ENCODE peak calls at places on chromosomes 4 and X, in eight cellular contexts. Y, O, H, G, Z, L, N and B are unnamed samples.

GRCh38 chr4:8067945-8068894 is 90.4 kb downstream of the ABLIM2 start:
- DNase-seq in Y (no peak), Z (no peak), G (no peak), H (no peak), N (peak), L (no peak), O (no peak), B (no peak)

GRCh38 chrX:109270580-109271484 is 211.1 kb downstream of the GUCY2F start:
- DNase-seq in H (peak), Z (no peak), O (no peak), G (no peak), N (no peak), Y (no peak), L (no peak), B (peak)

GRCh38 chr4:107978716-107979451 is 10.8 kb upstream of the HADH start:
- DNase-seq in O (no peak), L (no peak), Y (no peak), H (no peak), Z (no peak), N (no peak), G (no peak), B (no peak)

GRCh38 chr4:186820371-186820990 is 96.8 kb upstream of the FAT1 start:
- DNase-seq in H (no peak), G (no peak), L (peak), Z (no peak), N (peak), Y (peak), O (no peak), B (no peak)

GRCh38 chr4:130257271-130257670 is 1161.3 kb downstream of the C4orf33 start:
- DNase-seq in Y (peak), G (no peak), Z (no peak), H (no peak), N (no peak), L (peak), O (no peak), B (peak)

GRCh38 chr4:123662827-123663226 is 266.2 kb downstream of the SPRY1 start:
- DNase-seq in L (no peak), O (no peak), H (no peak), Z (no peak), Y (no peak), N (no peak), G (no peak), B (no peak)

GRCh38 chrX:17854521-17854920 is 6.6 kb downstream of the RAI2 start:
- DNase-seq in N (no peak), H (no peak), O (no peak), Y (no peak), L (no peak), G (no peak), Z (no peak), B (no peak)

GRCh38 chr4:143178923-143179322 is 5.8 kb upstream of the USP38 start:
- DNase-seq in H (no peak), L (no peak), Y (no peak), N (no peak), O (no peak), G (no peak), Z (no peak), B (no peak)

GRCh38 chrX:27987862-27988646 is 6.8 kb upstream of the DCAF8L1 start:
- DNase-seq in O (no peak), L (no peak), Y (no peak), N (no peak), Z (no peak), H (no peak), G (no peak), B (no peak)

GRCh38 chr4:121070696-121071639 is 1.4 kb downstream of the NDNF start:
- DNase-seq in G (peak), Z (no peak), Y (peak), O (peak), N (peak), H (no peak), L (no peak), B (peak)

GRCh38 chr4:121070274-121070673 is 2.1 kb downstream of the NDNF start:
- DNase-seq in H (no peak), N (no peak), Y (no peak), G (no peak), L (no peak), Z (no peak), O (no peak), B (no peak)

GRCh38 chr4:121072080-121072835 is at the start of gene NDNF:
- DNase-seq in Z (peak), G (peak), O (peak), L (peak), H (no peak), N (peak), Y (peak), B (peak)

GRCh38 chr4:121072836-121073362 is 564 bp upstream of the NDNF start:
- DNase-seq in L (no peak), G (no peak), O (no peak), Y (peak), N (peak), H (no peak), Z (no peak), B (no peak)

GRCh38 chr4:121071640-121072037 is 696 bp downstream of the NDNF start:
- DNase-seq in O (no peak), H (no peak), N (no peak), Y (no peak), Z (no peak), L (no peak), G (no peak), B (no peak)
- TF ChIP-seq POLR2A in O (no peak), H (no peak), N (no peak), Y (no peak), Z (no peak), L (no peak), G (no peak), B (no peak)

GRCh38 chr4:74109894-74110605 is 11.1 kb upstream of the CXCL2 start:
- DNase-seq in H (no peak), G (no peak), Z (no peak), L (peak), N (no peak), O (no peak), Y (no peak), B (no peak)
- TF ChIP-seq POLR2A in H (no peak), G (no peak), Z (no peak), L (peak), N (no peak), O (no peak), Y (no peak), B (no peak)

GRCh38 chr4:128688846-128689467 is 120.5 kb upstream of the JADE1 start:
- DNase-seq in N (no peak), Z (no peak), O (no peak), Y (no peak), G (no peak), L (no peak), H (no peak), B (no peak)

GRCh38 chr4:128686032-128686465 is 123.5 kb upstream of the JADE1 start:
- DNase-seq in H (no peak), N (no peak), L (peak), Y (no peak), Z (no peak), G (no peak), O (no peak), B (no peak)

GRCh38 chr4:128686810-128687209 is 122.7 kb upstream of the JADE1 start:
- DNase-seq in Y (no peak), L (peak), H (no peak), Z (no peak), G (no peak), N (no peak), O (no peak), B (no peak)

GRCh38 chr4:128690009-128690408 is 119.5 kb upstream of the JADE1 start:
- DNase-seq in Z (no peak), H (no peak), N (no peak), G (no peak), O (no peak), Y (no peak), L (no peak), B (no peak)

DNA sequence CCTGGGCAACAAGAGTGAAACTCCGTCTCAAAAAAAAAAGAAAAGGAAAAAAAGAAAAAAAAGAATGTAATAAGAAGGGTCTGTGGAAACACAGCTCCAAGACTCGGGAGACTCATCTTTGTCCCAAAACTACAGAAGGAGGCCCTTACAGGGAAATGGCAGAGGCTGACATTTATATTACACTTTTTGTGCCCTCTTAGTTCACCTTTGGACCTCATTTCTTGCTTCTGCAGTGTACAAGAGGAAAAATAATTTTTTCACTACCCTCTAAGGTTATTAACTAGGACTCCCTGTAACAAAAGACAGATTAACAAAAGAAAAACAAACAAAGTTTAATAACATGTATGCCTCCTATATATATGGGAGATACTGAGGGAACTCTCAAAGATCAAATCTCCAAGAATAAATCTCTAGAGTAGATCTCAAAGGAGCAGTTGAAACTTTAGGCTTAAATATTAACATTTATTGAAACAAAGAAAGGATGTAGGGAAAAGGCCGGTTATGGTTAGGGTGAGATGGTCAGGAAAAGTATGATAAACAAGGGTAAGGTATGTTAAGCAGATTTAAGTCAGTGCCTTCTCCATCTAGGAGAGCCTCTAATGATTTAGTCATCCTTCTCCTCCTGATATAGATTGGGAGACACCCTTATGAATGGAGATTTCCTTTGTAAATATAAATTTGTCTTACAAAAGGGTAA is 121.3 kb upstream of the JADE1 start:
- DNase-seq in O (no peak), H (no peak), Z (no peak), Y (no peak), N (no peak), L (no peak), G (no peak), B (no peak)
- TF ChIP-seq POLR2A in O (no peak), H (no peak), Z (no peak), Y (no peak), N (no peak), L (no peak), G (no peak), B (no peak)

GRCh38 chr4:118803253-118803652 is 32.7 kb downstream of the SEC24D start:
- DNase-seq in L (no peak), Z (no peak), Y (no peak), O (no peak), G (no peak), N (no peak), H (no peak), B (no peak)

GRCh38 chr4:118797558-118798142 is 38.3 kb downstream of the SEC24D start:
- DNase-seq in Y (peak), H (no peak), G (no peak), Z (no peak), L (peak), N (no peak), O (no peak), B (no peak)

GRCh38 chr4:118799235-118799932 is 36.5 kb downstream of the SEC24D start:
- DNase-seq in H (no peak), Z (no peak), O (no peak), L (no peak), G (no peak), N (no peak), Y (no peak), B (no peak)

GRCh38 chr4:118801895-118802575 is 33.9 kb downstream of the SEC24D start:
- DNase-seq in O (no peak), N (no peak), G (no peak), H (no peak), Y (no peak), L (no peak), Z (no peak), B (no peak)

GRCh38 chr4:118798658-118799057 is 37.3 kb downstream of the SEC24D start:
- DNase-seq in L (no peak), H (no peak), Z (no peak), Y (no peak), O (no peak), G (no peak), N (no peak), B (no peak)
- TF ChIP-seq POLR2A in L (no peak), H (no peak), Z (no peak), Y (no peak), O (no peak), G (no peak), N (no peak), B (no peak)

GRCh38 chr4:169756971-169757574 is 671 bp downstream of the HPF1 start:
- DNase-seq in Y (peak), H (no peak), L (no peak), N (no peak), O (no peak), G (no peak), Z (no peak), B (no peak)

GRCh38 chr4:169757575-169758184 is at the start of gene HPF1:
- DNase-seq in G (peak), O (peak), H (peak), Z (peak), Y (peak), N (peak), L (peak), B (peak)
- TF ChIP-seq POLR2A in G (peak), O (no peak), H (no peak), Z (peak), Y (peak), N (peak), L (no peak), B (peak)

GRCh38 chrX:71140440-71140839 is 4.2 kb upstream of the NLGN3 start:
- DNase-seq in G (no peak), Y (no peak), N (no peak), Z (no peak), L (no peak), O (no peak), H (no peak), B (no peak)

GRCh38 chrX:71144651-71145050 is at the start of gene NLGN3:
- DNase-seq in Y (no peak), N (no peak), O (no peak), H (no peak), G (no peak), Z (no peak), L (no peak), B (no peak)

GRCh38 chrX:71148278-71148663 is 3.6 kb downstream of the NLGN3 start:
- DNase-seq in Z (no peak), N (no peak), Y (no peak), L (no peak), O (no peak), G (no peak), H (no peak), B (no peak)

GRCh38 chrX:71147496-71148277 is 3.0 kb downstream of the NLGN3 start:
- DNase-seq in G (no peak), N (no peak), Z (no peak), L (no peak), Y (no peak), H (no peak), O (no peak), B (no peak)

GRCh38 chrX:71143508-71143907 is 1.1 kb upstream of the NLGN3 start:
- DNase-seq in Z (peak), G (peak), Y (no peak), H (peak), N (no peak), L (peak), O (no peak), B (no peak)
- TF ChIP-seq POLR2A in Z (no peak), G (no peak), Y (no peak), H (no peak), N (no peak), L (no peak), O (no peak), B (no peak)

DNA sequence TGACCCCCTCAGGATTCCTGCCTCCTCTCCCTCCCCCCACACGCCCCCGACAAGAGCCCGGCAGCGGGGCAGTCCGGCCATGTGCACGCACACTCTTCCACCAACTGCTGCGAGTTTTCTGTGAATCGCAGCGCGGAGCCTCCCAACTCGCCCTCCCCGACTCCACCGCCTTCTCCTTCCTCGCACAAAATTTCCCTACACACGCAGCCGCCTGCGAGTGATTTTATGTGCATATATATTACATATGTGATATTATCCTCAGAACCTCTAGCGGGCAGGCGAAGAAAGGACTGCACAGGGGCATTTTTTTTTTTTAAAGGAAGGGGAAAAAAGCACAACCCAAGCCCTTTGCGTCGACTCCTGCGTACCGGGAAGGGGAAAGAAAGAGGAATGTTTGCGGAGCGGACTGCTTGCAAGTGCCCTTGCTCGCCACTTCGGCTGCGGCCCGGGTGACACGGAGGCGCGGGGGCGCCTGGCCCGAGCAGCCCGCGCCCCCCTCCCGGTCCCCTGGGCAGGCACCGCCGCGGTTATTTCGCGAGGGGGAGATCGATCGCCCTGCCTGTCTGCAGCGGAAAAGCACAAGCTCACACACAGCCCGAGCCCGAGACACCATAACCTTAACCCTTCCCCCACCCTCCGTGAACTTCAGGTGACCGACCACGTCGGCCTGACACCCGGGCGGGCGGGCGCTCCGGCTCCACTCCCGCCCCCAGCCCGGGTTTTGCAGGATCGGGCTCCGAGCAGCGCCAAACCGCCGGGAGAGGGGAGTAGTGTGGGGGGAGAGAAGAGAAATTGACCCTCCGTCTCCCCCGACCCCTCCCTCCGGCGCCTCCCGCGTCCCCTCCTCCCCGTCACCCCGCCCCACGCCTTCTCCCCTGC is 2.2 kb downstream of the ZNF827 start:
- DNase-seq in N (peak), H (peak), G (no peak), Z (peak), O (peak), Y (peak), L (peak), B (peak)
- TF ChIP-seq POLR2A in N (peak), H (no peak), G (no peak), Z (peak), O (no peak), Y (no peak), L (no peak), B (peak)

GRCh38 chr4:173168396-173169177 is at the start of gene GALNT7:
- DNase-seq in O (peak), Z (peak), G (peak), N (peak), H (peak), Y (peak), L (peak), B (peak)
- TF ChIP-seq POLR2A in O (no peak), Z (no peak), G (no peak), N (no peak), H (no peak), Y (no peak), L (no peak), B (no peak)

GRCh38 chr4:13706716-13707115 is 79.2 kb upstream of the BOD1L1 start:
- DNase-seq in G (no peak), Z (no peak), N (no peak), H (no peak), O (no peak), L (no peak), Y (no peak), B (no peak)

GRCh38 chr4:13706130-13706529 is 78.6 kb upstream of the BOD1L1 start:
- DNase-seq in G (no peak), N (no peak), Z (no peak), O (no peak), Y (no peak), L (no peak), H (no peak), B (no peak)

GRCh38 chr4:13704020-13704419 is 76.5 kb upstream of the BOD1L1 start:
- DNase-seq in N (no peak), O (no peak), L (no peak), Y (no peak), Z (no peak), H (no peak), G (no peak), B (no peak)

GRCh38 chr4:13704761-13705160 is 77.2 kb upstream of the BOD1L1 start:
- DNase-seq in Y (no peak), H (no peak), L (no peak), Z (no peak), N (no peak), O (no peak), G (no peak), B (no peak)

DNA sequence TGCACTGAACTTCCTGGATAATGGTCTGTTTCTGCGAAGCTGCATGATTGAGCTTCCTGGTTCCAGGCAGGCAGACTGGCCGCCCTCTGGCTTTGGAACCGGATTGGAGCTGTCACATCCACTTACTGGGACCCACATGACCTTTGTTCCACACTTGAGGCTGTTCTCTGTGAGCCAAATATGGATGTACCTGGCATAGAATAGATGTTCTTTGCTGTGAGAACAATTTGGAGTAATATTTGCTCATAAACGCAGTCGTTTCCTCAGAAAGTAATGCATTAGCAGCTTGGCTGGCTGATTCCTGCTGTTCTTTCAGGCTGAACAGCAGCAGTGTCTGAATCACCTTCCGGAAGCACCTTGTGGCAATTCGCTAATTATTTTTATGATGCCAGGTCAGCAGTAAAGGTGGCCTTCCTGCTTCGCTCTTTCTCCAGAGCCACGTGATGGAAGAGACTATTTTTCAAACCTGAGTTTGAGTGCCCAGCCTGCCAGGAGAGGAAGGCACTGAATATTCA is 78.1 kb upstream of the BOD1L1 start:
- DNase-seq in Y (peak), Z (peak), H (peak), L (no peak), G (no peak), O (peak), N (peak), B (peak)
- TF ChIP-seq POLR2A in Y (no peak), Z (no peak), H (no peak), L (no peak), G (no peak), O (no peak), N (no peak), B (no peak)